ENCODE peak calls at places on chromosomes 3 and 15, in seven cellular contexts. V is A549, O is transverse colon, R is tibial nerve, U is sigmoid colon, I is stomach, L is upper lobe of left lung. A is an unnamed sample.

GRCh38 chr3:191362036-191362435 is 31.7 kb upstream of the UTS2B start:
- DNase-seq in V (no peak), O (no peak), R (no peak), U (no peak), I (no peak), L (peak; percentile 70), A (no peak)

GRCh38 chr3:72105306-72105705 is 320.4 kb upstream of the PROK2 start:
- DNase-seq in V (no peak), O (no peak), R (no peak), U (no peak), I (no peak), L (no peak), A (no peak)

GRCh38 chr15:64807751-64808222 is 17.7 kb downstream of the PIF1 start:
- DNase-seq in V (no peak), O (no peak), R (no peak), U (peak; percentile 74), I (no peak), L (no peak), A (no peak)

GRCh38 chr15:66932634-66933024 is 132.8 kb upstream of the SMAD3 start:
- DNase-seq in V (no peak), O (no peak), R (no peak), U (peak; percentile 29), I (no peak), L (peak; percentile 12), A (peak; percentile 17)

GRCh38 chr3:53884623-53885022 is 2.7 kb upstream of the ACTR8 start:
- DNase-seq in V (no peak), O (no peak), R (no peak), U (no peak), I (no peak), L (no peak), A (no peak)

GRCh38 chr15:77871838-77872371 is 205.6 kb downstream of the TBC1D2B start:
- DNase-seq in V (no peak), O (no peak), R (no peak), U (no peak), I (no peak), L (no peak), A (no peak)

GRCh38 chr3:107745354-107745753 is 222.6 kb downstream of the BBX start:
- DNase-seq in V (no peak), O (no peak), R (no peak), U (no peak), I (no peak), L (no peak), A (no peak)

GRCh38 chr3:185995352-185995751 is 57.5 kb upstream of the TRA2B start:
- DNase-seq in V (no peak), O (no peak), R (no peak), U (no peak), I (no peak), L (no peak), A (no peak)

GRCh38 chr3:22089284-22089683 is 338.3 kb upstream of the ZNF385D start:
- DNase-seq in V (peak; percentile 33), O (peak; percentile 7), R (no peak), U (no peak), I (no peak), L (peak; percentile 24), A (no peak)

GRCh38 chr3:190545260-190545659 is 31.4 kb downstream of the IL1RAP start:
- DNase-seq in V (no peak), O (no peak), R (no peak), U (no peak), I (no peak), L (no peak), A (no peak)

GRCh38 chr3:121018917-121019321 is 110.9 kb downstream of the STXBP5L start:
- DNase-seq in V (no peak), O (no peak), R (no peak), U (no peak), I (no peak), L (no peak), A (peak; percentile 53)

GRCh38 chr3:128483657-128484403 is 9.2 kb downstream of the GATA2 start:
- DNase-seq in V (no peak), O (no peak), R (no peak), U (no peak), I (no peak), L (no peak), A (no peak)

GRCh38 chr3:20583648-20584047 is 397.6 kb upstream of the SGO1 start:
- DNase-seq in V (no peak), O (no peak), R (no peak), U (no peak), I (no peak), L (no peak), A (no peak)

GRCh38 chr3:74897006-74897405 is 282.5 kb upstream of the CNTN3 start:
- DNase-seq in V (peak; percentile 5), O (no peak), R (no peak), U (no peak), I (no peak), L (no peak), A (no peak)

GRCh38 chr3:115806501-115806900 is 183.2 kb downstream of the GAP43 start:
- DNase-seq in V (no peak), O (no peak), R (no peak), U (no peak), I (no peak), L (no peak), A (no peak)

GRCh38 chr15:60903221-60903620 is 325.9 kb downstream of the RORA start:
- DNase-seq in V (no peak), O (no peak), R (no peak), U (no peak), I (no peak), L (no peak), A (no peak)

GRCh38 chr15:60898896-60899295 is 330.2 kb downstream of the RORA start:
- DNase-seq in V (no peak), O (no peak), R (no peak), U (no peak), I (no peak), L (no peak), A (no peak)

GRCh38 chr15:60899322-60899966 is 329.7 kb downstream of the RORA start:
- DNase-seq in V (no peak), O (no peak), R (no peak), U (no peak), I (no peak), L (no peak), A (no peak)

GRCh38 chr15:60899967-60900356 is 329.1 kb downstream of the RORA start:
- DNase-seq in V (no peak), O (no peak), R (no peak), U (no peak), I (no peak), L (no peak), A (no peak)

DNA sequence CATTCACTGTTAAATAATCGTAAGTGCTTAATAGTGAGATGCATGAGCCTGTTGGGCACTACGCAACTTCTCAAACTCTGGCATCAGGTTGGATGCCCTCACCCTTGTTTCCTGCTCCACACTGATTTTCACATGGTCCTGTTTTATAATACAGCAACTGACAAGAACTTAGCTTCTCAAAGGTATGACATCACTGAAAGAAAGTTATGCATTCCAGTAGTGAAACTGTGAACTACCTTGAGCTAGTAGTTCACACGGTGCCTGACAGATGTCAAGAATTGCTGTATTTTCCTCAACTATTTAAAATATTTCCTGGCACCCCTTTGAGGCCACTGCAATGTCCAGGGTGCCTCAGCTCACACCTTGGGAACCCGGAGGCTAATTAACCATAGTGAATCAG is 327.5 kb downstream of the RORA start:
- DNase-seq in V (no peak), O (no peak), R (no peak), U (no peak), I (no peak), L (no peak), A (no peak)
- TF ChIP-seq EP300 in V (no peak), O (no peak), R (no peak), U (no peak), I (no peak), L (no peak), A (no peak)

DNA sequence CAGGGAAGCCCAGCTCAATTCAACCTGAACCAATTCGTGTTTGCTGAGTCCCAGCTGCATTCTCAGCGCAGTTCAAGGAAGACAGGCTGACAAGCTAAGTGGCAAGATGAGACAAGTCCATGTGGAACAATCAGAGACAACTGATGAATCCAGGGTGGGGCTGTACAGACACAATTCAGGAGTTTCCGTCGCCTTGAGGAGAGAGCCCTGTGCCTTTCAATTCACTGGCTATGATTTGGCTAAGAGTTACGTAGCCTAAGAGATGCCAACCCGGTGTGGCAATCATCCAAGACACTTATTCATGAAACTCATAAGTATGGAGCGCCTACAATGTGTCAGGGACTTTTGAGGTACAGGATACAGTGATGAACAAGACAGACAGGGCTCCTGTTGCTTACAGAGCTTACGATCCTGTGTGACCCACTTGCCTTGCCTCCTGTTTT is 15.5 kb upstream of the ZBED2 start:
- DNase-seq in V (no peak), O (no peak), R (no peak), U (no peak), I (no peak), L (no peak), A (no peak)
- H3K4me3 ChIP-seq in V (no peak overlapping the region), O (no peak overlapping the region), R (no peak overlapping the region), U (no peak overlapping the region), I (no peak overlapping the region), L (no peak overlapping the region), A (no peak overlapping the region)

DNA sequence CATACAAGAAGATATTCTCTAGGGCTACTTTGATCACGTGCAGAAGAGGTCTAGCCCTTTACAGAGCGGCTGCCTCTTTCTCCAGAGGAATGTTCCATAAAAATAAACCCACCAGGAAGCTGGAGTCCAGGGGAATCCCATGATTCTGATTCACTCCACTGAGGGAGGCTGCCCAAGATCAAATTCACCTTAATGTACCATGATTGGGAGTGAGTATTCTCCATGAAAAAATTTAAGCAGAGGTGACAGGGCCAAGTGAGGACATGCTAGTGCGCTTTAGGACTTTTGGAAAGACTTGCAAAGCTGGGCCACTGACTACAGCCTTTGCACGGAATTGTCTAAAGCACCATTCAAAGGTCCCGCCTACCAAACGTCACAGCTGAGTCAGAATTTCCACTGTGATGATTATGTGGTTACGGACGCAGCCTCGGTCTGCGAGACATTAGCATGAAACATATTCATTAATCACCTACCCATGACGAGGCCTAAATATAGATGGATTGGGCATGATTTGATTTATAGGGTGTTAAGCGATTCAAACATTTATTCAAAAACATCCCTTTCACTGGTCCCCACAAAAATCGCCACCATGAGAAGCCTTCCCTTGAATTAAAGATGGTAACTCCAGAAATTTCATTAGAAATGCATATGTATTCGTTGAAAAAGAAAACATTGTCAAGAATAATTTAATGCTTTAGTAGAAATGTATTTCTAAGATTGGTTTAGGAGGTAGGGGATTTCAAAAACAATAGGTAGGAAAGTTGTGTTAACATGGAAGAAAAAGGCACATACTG is 152.6 kb downstream of the GREM1 start:
- DNase-seq in V (no peak), O (peak; percentile 29), R (no peak), U (no peak), I (peak; percentile 30), L (no peak), A (no peak)
- TF ChIP-seq EP300 in V (no peak), O (no peak), R (no peak), U (peak; percentile 21), I (peak; percentile 95), L (no peak), A (peak; percentile 79)

GRCh38 chr3:134482622-134483021 is 3.2 kb downstream of the ANAPC13 start:
- DNase-seq in V (no peak), O (no peak), R (no peak), U (no peak), I (no peak), L (no peak), A (no peak)
- H3K4me3 ChIP-seq in V (no peak overlapping the region), O (no peak overlapping the region), R (no peak overlapping the region), U (no peak overlapping the region), I (no peak overlapping the region), L (no peak overlapping the region), A (no peak overlapping the region)

A was measured in suprapubic skin.